ENCODE peak calls at places on chromosomes 7 and 10, in ten cellular contexts. Y is T-cell; E is tibial artery; J is naive thymus-derived CD8-positive, alpha-beta T cell; Q is NK-92 treated with Interleukin-12 subunit alpha and Interleukin-12 subunit beta, amount 100 ng/mL, for 24 hours; A is GM03348; B is A172; G is activated T-cell treated with anti-CD3 and anti-CD28 coated beads for 1 hour; H is left ventricle myocardium superior; U is CD8-positive, alpha-beta memory T cell. Z is an unnamed sample.

GRCh38 chr10:110273474-110273873 is 31.2 kb downstream of the SMNDC1 start:
- DNase-seq in E (peak), B (peak), A (peak), Q (peak), G (no peak), H (peak), U (peak), J (no peak), Y (peak), Z (peak)

GRCh38 chr7:76065016-76065612 is 17.2 kb downstream of the MDH2 start:
- DNase-seq in Q (no peak), G (no peak), B (no peak), A (no peak), U (no peak), H (no peak), J (no peak), Y (no peak), E (no peak), Z (no peak)

GRCh38 chr10:77629775-77630565 is 7.6 kb downstream of the KCNMA1 start:
- DNase-seq in E (no peak), H (no peak), Y (no peak), J (no peak), B (no peak), A (peak), G (no peak), U (no peak), Q (no peak), Z (no peak)

GRCh38 chr10:18793951-18794350 is 134.7 kb downstream of the ARL5B start:
- DNase-seq in B (peak), Q (no peak), H (no peak), J (no peak), G (no peak), A (peak), Y (no peak), E (no peak), U (no peak), Z (no peak)

GRCh38 chr7:116249969-116250553 is 39.7 kb downstream of the TES start:
- DNase-seq in Q (no peak), U (no peak), J (no peak), G (no peak), Y (no peak), A (peak), B (peak), H (no peak), E (no peak), Z (no peak)

GRCh38 chr7:91242097-91242846 is 22.0 kb upstream of the FZD1 start:
- DNase-seq in A (peak), Y (no peak), G (no peak), U (no peak), H (no peak), B (no peak), E (no peak), Q (no peak), J (no peak), Z (no peak)

GRCh38 chr10:119817991-119818888 is 54.4 kb downstream of the MCMBP start:
- DNase-seq in E (peak), U (no peak), H (peak), B (no peak), Y (peak), G (no peak), Q (no peak), A (peak), J (no peak), Z (peak)

GRCh38 chr7:70384891-70385290 is 747.1 kb upstream of the GALNT17 start:
- DNase-seq in U (no peak), Q (no peak), Y (no peak), G (no peak), A (peak), H (no peak), E (no peak), J (no peak), B (peak), Z (no peak)

GRCh38 chr7:49638166-49638565 is 135.3 kb upstream of the VWC2 start:
- DNase-seq in J (no peak), H (no peak), A (no peak), Q (no peak), Y (no peak), G (no peak), E (no peak), U (no peak), B (no peak), Z (no peak)

GRCh38 chr10:93917064-93917391 is 23.2 kb downstream of the SLC35G1 start:
- DNase-seq in U (no peak), Y (no peak), A (no peak), E (no peak), B (no peak), G (no peak), Q (no peak), J (no peak), H (no peak), Z (no peak)

GRCh38 chr7:48414005-48414732 is 242.9 kb downstream of the ABCA13 start:
- DNase-seq in B (no peak), J (no peak), Y (no peak), E (no peak), G (no peak), Q (no peak), U (no peak), A (no peak), H (no peak), Z (no peak)

GRCh38 chr7:69078997-69079769 is 519.1 kb upstream of the AUTS2 start:
- DNase-seq in A (peak), U (no peak), E (peak), H (no peak), G (no peak), Q (no peak), Y (no peak), J (no peak), B (no peak), Z (no peak)

GRCh38 chr10:11261687-11262086 is 244.0 kb downstream of the CELF2 start:
- DNase-seq in G (no peak), E (no peak), A (no peak), J (no peak), Q (no peak), B (no peak), Y (no peak), H (no peak), U (no peak), Z (no peak)

GRCh38 chr7:121428857-121429489 is 32.9 kb upstream of the FAM3C start:
- DNase-seq in G (no peak), E (no peak), U (no peak), A (peak), J (no peak), H (no peak), Q (no peak), Y (no peak), B (no peak), Z (no peak)

GRCh38 chr7:6501586-6502564 is 49.4 kb downstream of the GRID2IP start:
- DNase-seq in B (no peak), E (no peak), U (no peak), H (no peak), A (peak), Q (no peak), J (no peak), G (no peak), Y (no peak), Z (no peak)

GRCh38 chr10:86368987-86369386 is 2.4 kb upstream of the GRID1 start:
- DNase-seq in G (no peak), Y (no peak), B (no peak), H (no peak), U (no peak), A (no peak), J (no peak), E (peak), Q (no peak), Z (no peak)

GRCh38 chr10:89283988-89284475 is 17.8 kb upstream of the IFIT2 start:
- DNase-seq in B (peak), E (peak), G (no peak), Q (no peak), A (peak), U (no peak), H (peak), Y (no peak), J (no peak), Z (peak)

GRCh38 chr7:32290015-32290414 is 200.2 kb downstream of the LSM5 start:
- DNase-seq in Y (no peak), B (no peak), J (no peak), U (no peak), H (peak), G (no peak), E (no peak), A (no peak), Q (no peak), Z (no peak)

GRCh38 chr10:103549349-103549685 is 55.8 kb downstream of the NEURL1 start:
- DNase-seq in G (no peak), B (no peak), J (no peak), U (no peak), A (no peak), H (no peak), E (no peak), Y (no peak), Q (no peak), Z (no peak)

GRCh38 chr10:50576245-50576815 is 47.4 kb downstream of the SGMS1 start:
- DNase-seq in A (peak), E (no peak), J (no peak), B (peak), H (no peak), Q (no peak), G (no peak), Y (no peak), U (no peak), Z (no peak)

GRCh38 chr7:78151229-78151628 is 352.7 kb downstream of the PHTF2 start:
- DNase-seq in H (no peak), G (no peak), Y (no peak), A (peak), Q (no peak), B (peak), J (no peak), E (no peak), U (no peak), Z (no peak)

GRCh38 chr7:99648843-99649242 is 31.0 kb downstream of the CYP3A5 start:
- DNase-seq in A (no peak), U (no peak), B (no peak), Y (no peak), G (no peak), H (no peak), Q (no peak), E (no peak), J (no peak), Z (no peak)

GRCh38 chr10:23345861-23346260 is 1.3 kb upstream of the C10orf67 start:
- DNase-seq in Y (no peak), U (no peak), E (no peak), Q (no peak), H (no peak), G (no peak), J (no peak), B (peak), A (peak), Z (no peak)

GRCh38 chr10:97713828-97714400 is 384 bp downstream of the MARVELD1 start:
- DNase-seq in Q (no peak), H (peak), J (peak), Y (no peak), B (peak), A (peak), G (peak), U (peak), E (peak), Z (peak)

GRCh38 chr7:50335795-50336754 is 31.6 kb downstream of the IKZF1 start:
- DNase-seq in U (peak), H (no peak), Q (no peak), Y (peak), B (no peak), E (no peak), J (peak), G (peak), A (no peak), Z (peak)

GRCh38 chr7:22005151-22005550 is 59.5 kb upstream of the CDCA7L start:
- DNase-seq in H (no peak), B (no peak), Q (no peak), A (no peak), U (no peak), J (no peak), G (no peak), E (no peak), Y (no peak), Z (no peak)

GRCh38 chr10:98088186-98088971 is 46.1 kb upstream of the R3HCC1L start:
- DNase-seq in Q (no peak), B (no peak), E (peak), G (no peak), J (no peak), U (no peak), H (peak), A (no peak), Y (no peak), Z (no peak)

GRCh38 chr7:150756858-150757257 is 19.6 kb downstream of the GIMAP5 start:
- DNase-seq in U (no peak), J (no peak), G (no peak), Y (no peak), A (no peak), H (no peak), Q (no peak), B (no peak), E (no peak), Z (no peak)

GRCh38 chr10:132266594-132267161 is 41.1 kb downstream of the STK32C start:
- DNase-seq in Q (no peak), E (no peak), Y (no peak), U (no peak), J (no peak), B (no peak), H (peak), A (no peak), G (no peak), Z (peak)

GRCh38 chr10:55495555-55495954 is 694.5 kb upstream of the PCDH15 start:
- DNase-seq in E (no peak), B (no peak), Y (no peak), U (no peak), Q (no peak), G (no peak), A (no peak), H (no peak), J (no peak), Z (no peak)

GRCh38 chr10:98436704-98437103 is 10.0 kb downstream of the HPS1 start:
- DNase-seq in G (no peak), Y (no peak), U (no peak), H (no peak), E (no peak), J (no peak), B (no peak), Q (no peak), A (no peak), Z (no peak)

GRCh38 chr7:54542920-54543539 is 855 bp downstream of the VSTM2A start:
- DNase-seq in A (peak), J (no peak), E (no peak), G (no peak), B (peak), Q (no peak), H (no peak), Y (no peak), U (no peak), Z (no peak)

GRCh38 chr7:36904802-36905201 is 180.5 kb upstream of the AOAH start:
- DNase-seq in B (no peak), A (no peak), H (no peak), U (no peak), Y (no peak), Q (no peak), E (no peak), G (no peak), J (no peak), Z (no peak)